ENCODE peak calls at places on chromosome 11, in nine cellular contexts. I is Peyer's patch; K is cerebellar nuclear complex; L is activated CD4-positive, CD25-positive, alpha-beta regulatory T cell; X is activated effector memory CD4-positive, alpha-beta T cell treated with anti-CD3 and anti-CD28 coated beads, Interleukin-2, amount 50 U/mL, for 16 hours; B is NCI-H2081; O is GM12891; A is fibroblast of pulmonary artery; P is heart left ventricle. U is an unnamed sample.

GRCh38 chr11:69169479-69169878 is 13.7 kb downstream of the SMIM38 start:
- DNase-seq in B (no peak), X (no peak), O (no peak), K (no peak), I (no peak), P (no peak), L (no peak), A (no peak), U (no peak)

GRCh38 chr11:114413958-114414357 is 13.5 kb downstream of the RBM7 start:
- DNase-seq in L (no peak), X (no peak), B (no peak), O (no peak), I (no peak), P (no peak), A (no peak), K (no peak), U (no peak)

GRCh38 chr11:133403900-133404299 is 128.4 kb downstream of the OPCML start:
- DNase-seq in P (no peak), I (no peak), O (no peak), B (no peak), L (no peak), K (no peak), A (no peak), X (no peak), U (peak)

GRCh38 chr11:15747671-15748070 is 608.7 kb downstream of the SOX6 start:
- DNase-seq in L (no peak), I (no peak), X (no peak), P (no peak), O (no peak), B (no peak), K (no peak), A (no peak), U (no peak)

GRCh38 chr11:134150195-134150903 is 73.4 kb downstream of the NCAPD3 start:
- DNase-seq in K (no peak), I (no peak), L (no peak), B (no peak), O (no peak), X (no peak), A (no peak), P (peak), U (no peak)

GRCh38 chr11:92888701-92889100 is 80.8 kb upstream of the MTNR1B start:
- DNase-seq in B (no peak), I (no peak), K (no peak), X (no peak), O (no peak), P (no peak), A (no peak), L (no peak), U (no peak)

GRCh38 chr11:71472941-71473792 is 20.2 kb downstream of the NADSYN1 start:
- DNase-seq in O (no peak), X (no peak), P (no peak), B (no peak), I (no peak), A (no peak), L (no peak), K (no peak), U (no peak)

GRCh38 chr11:1559103-1559951 is 12.7 kb downstream of the DUSP8 start:
- DNase-seq in A (peak), B (no peak), X (no peak), I (peak), O (no peak), P (peak), K (peak), L (no peak), U (no peak)

GRCh38 chr11:115317428-115318185 is 186.6 kb downstream of the CADM1 start:
- DNase-seq in I (no peak), A (no peak), O (no peak), B (no peak), P (no peak), L (no peak), X (no peak), K (no peak), U (no peak)

GRCh38 chr11:8728566-8728965 is 46.0 kb downstream of the RPL27A start:
- DNase-seq in A (no peak), K (no peak), B (no peak), I (no peak), L (no peak), O (no peak), P (no peak), X (no peak), U (no peak)

GRCh38 chr11:33479216-33479615 is 221.4 kb downstream of the C11orf91 start:
- DNase-seq in L (no peak), K (peak), O (no peak), P (no peak), I (no peak), X (no peak), A (no peak), B (no peak), U (no peak)

GRCh38 chr11:126834149-126834548 is 166.4 kb downstream of the KIRREL3 start:
- DNase-seq in O (no peak), X (no peak), A (peak), K (no peak), I (no peak), P (no peak), L (no peak), B (no peak), U (no peak)

GRCh38 chr11:66851698-66852465 is 5.0 kb upstream of the LRFN4 start:
- DNase-seq in L (no peak), P (no peak), A (no peak), O (peak), K (no peak), B (no peak), X (peak), I (no peak), U (peak)

U was measured in Jurkat, Clone E6-1.